ENCODE peak calls at places on chromosomes 2 and 18, in seven cellular contexts. Q is colonic mucosa; O is GM12865; D is stimulated activated CD4-positive, alpha-beta T cell treated with anti-CD3 and anti-CD28 coated beads, Interleukin-1b, Interleukin-23, amount 100 ng/mL, for 24 hours; F is activated CD8-positive, alpha-beta T cell treated with anti-CD3 and anti-CD28 coated beads for 36 hours; V is SIG-M5; K is transverse colon. L is an unnamed sample.

GRCh38 chr2:23513245-23513880 is 128.4 kb downstream of the KLHL29 start:
- DNase-seq in Q (no peak), O (no peak), D (no peak), F (no peak), V (no peak), K (peak), L (no peak)

GRCh38 chr2:235577404-235578330 is 83.8 kb downstream of the AGAP1 start:
- DNase-seq in Q (no peak), O (no peak), D (no peak), F (no peak), V (no peak), K (no peak), L (peak)

GRCh38 chr2:7692657-7693161 is 775.5 kb downstream of the RNF144A start:
- DNase-seq in Q (no peak), O (no peak), D (no peak), F (no peak), V (no peak), K (no peak), L (no peak)

GRCh38 chr2:156306821-156307220 is 25.7 kb downstream of the NR4A2 start:
- DNase-seq in Q (no peak), O (no peak), D (no peak), F (no peak), V (no peak), K (no peak), L (no peak)

GRCh38 chr18:23134780-23135678 is at the start of gene CABLES1:
- DNase-seq in Q (peak), O (peak), D (peak), F (peak), V (no peak), K (peak), L (peak)

GRCh38 chr2:190996338-190996946 is 17.5 kb downstream of the STAT1 start:
- DNase-seq in Q (no peak), O (peak), D (no peak), F (peak), V (no peak), K (no peak), L (no peak)

GRCh38 chr2:75356857-75357256 is 157.5 kb upstream of the TACR1 start:
- DNase-seq in Q (no peak), O (no peak), D (no peak), F (no peak), V (no peak), K (no peak), L (no peak)

GRCh38 chr2:156947261-156947660 is 310.2 kb upstream of the GALNT5 start:
- DNase-seq in Q (no peak), O (no peak), D (no peak), F (no peak), V (no peak), K (no peak), L (no peak)

GRCh38 chr2:95041060-95041823 is 15.7 kb downstream of the MAL start:
- DNase-seq in Q (no peak), O (peak), D (no peak), F (peak), V (no peak), K (no peak), L (no peak)

GRCh38 chr2:26606847-26607190 is 34.3 kb downstream of the CIB4 start:
- DNase-seq in Q (no peak), O (no peak), D (no peak), F (no peak), V (no peak), K (no peak), L (no peak)

GRCh38 chr2:9552491-9553178 is 3.0 kb downstream of the ADAM17 start:
- DNase-seq in Q (no peak), O (peak), D (no peak), F (no peak), V (peak), K (no peak), L (no peak)

GRCh38 chr18:3246636-3247242 is 862 bp upstream of the MYL12A start:
- DNase-seq in Q (peak), O (peak), D (no peak), F (peak), V (peak), K (peak), L (peak)

GRCh38 chr18:39571511-39571910 is 2005.9 kb upstream of the CELF4 start:
- DNase-seq in Q (no peak), O (peak), D (no peak), F (no peak), V (no peak), K (no peak), L (no peak)